ENCODE peak calls at places on chromosomes 13 and 19, in ten cellular contexts. J, Z, X, P, N, D, O, C, Q and T are unnamed samples.

GRCh38 chr19:55597493-55597892 is 1.8 kb downstream of the FIZ1 start:
- DNase-seq in J (no peak), Z (peak), X (no peak), P (no peak), N (no peak), D (no peak), O (no peak), C (no peak), Q (no peak), T (no peak)

GRCh38 chr19:4719499-4719866 is 4.2 kb downstream of the DPP9 start:
- DNase-seq in J (no peak), Z (no peak), X (no peak), P (no peak), N (no peak), D (no peak), O (no peak), C (no peak), Q (no peak), T (no peak)

GRCh38 chr13:30020726-30021312 is 170.4 kb upstream of the UBL3 start:
- DNase-seq in J (no peak), Z (no peak), X (no peak), P (no peak), N (no peak), D (no peak), O (no peak), C (no peak), Q (no peak), T (no peak)

GRCh38 chr13:37747071-37747612 is 122.4 kb downstream of the TRPC4 start:
- DNase-seq in J (no peak), Z (no peak), X (no peak), P (no peak), N (no peak), D (no peak), O (no peak), C (no peak), Q (no peak), T (no peak)

GRCh38 chr19:38869160-38869835 is 8.8 kb downstream of the RINL start:
- DNase-seq in J (peak), Z (peak), X (no peak), P (no peak), N (no peak), D (no peak), O (no peak), C (peak), Q (no peak), T (no peak)

GRCh38 chr13:67223742-67224141 is 6.4 kb downstream of the PCDH9 start:
- DNase-seq in J (no peak), Z (no peak), X (no peak), P (no peak), N (no peak), D (no peak), O (no peak), C (no peak), Q (no peak), T (no peak)

GRCh38 chr13:65605386-65605785 is 1624.8 kb downstream of the PCDH9 start:
- DNase-seq in J (no peak), Z (no peak), X (no peak), P (no peak), N (no peak), D (no peak), O (no peak), C (no peak), Q (no peak), T (no peak)

GRCh38 chr13:43878897-43879322 is 630 bp downstream of the CCDC122 start:
- DNase-seq in J (no peak), Z (peak), X (no peak), P (peak), N (peak), D (peak), O (peak), C (no peak), Q (peak), T (peak)

GRCh38 chr19:12952488-12953455 is 4.3 kb downstream of the GADD45GIP1 start:
- DNase-seq in J (no peak), Z (no peak), X (no peak), P (no peak), N (peak), D (peak), O (peak), C (no peak), Q (no peak), T (no peak)

GRCh38 chr13:51532736-51533197 is 51.5 kb upstream of the WDFY2 start:
- DNase-seq in J (no peak), Z (no peak), X (no peak), P (no peak), N (no peak), D (no peak), O (no peak), C (no peak), Q (no peak), T (no peak)

GRCh38 chr13:94028234-94029145 is 451.0 kb downstream of the DCT start:
- DNase-seq in J (no peak), Z (no peak), X (no peak), P (no peak), N (no peak), D (no peak), O (no peak), C (no peak), Q (no peak), T (no peak)

GRCh38 chr19:6589711-6590457 is 1.1 kb downstream of the CD70 start:
- DNase-seq in J (no peak), Z (no peak), X (no peak), P (no peak), N (no peak), D (no peak), O (no peak), C (no peak), Q (peak), T (no peak)

GRCh38 chr19:49997709-49998108 is 27.5 kb downstream of the VRK3 start:
- DNase-seq in J (peak), Z (no peak), X (no peak), P (peak), N (no peak), D (peak), O (no peak), C (no peak), Q (no peak), T (no peak)

GRCh38 chr13:65913173-65913572 is 1317.0 kb downstream of the PCDH9 start:
- DNase-seq in J (no peak), Z (no peak), X (no peak), P (no peak), N (no peak), D (peak), O (no peak), C (no peak), Q (no peak), T (no peak)

GRCh38 chr19:40995355-40995754 is 4.3 kb downstream of the CYP2B6 start:
- DNase-seq in J (no peak), Z (no peak), X (no peak), P (no peak), N (no peak), D (no peak), O (no peak), C (no peak), Q (no peak), T (no peak)

GRCh38 chr19:36030264-36031148 is 2.2 kb downstream of the CLIP3 start:
- DNase-seq in J (no peak), Z (no peak), X (no peak), P (peak), N (no peak), D (no peak), O (no peak), C (no peak), Q (no peak), T (no peak)

GRCh38 chr19:7401694-7402093 is 53.0 kb downstream of the ARHGEF18 start:
- DNase-seq in J (no peak), Z (no peak), X (no peak), P (no peak), N (no peak), D (no peak), O (no peak), C (no peak), Q (no peak), T (no peak)

GRCh38 chr19:13001502-13002388 is 6.5 kb downstream of the NFIX start:
- DNase-seq in J (no peak), Z (no peak), X (no peak), P (no peak), N (peak), D (no peak), O (peak), C (no peak), Q (no peak), T (peak)

GRCh38 chr19:10003271-10003670 is 7.0 kb downstream of the COL5A3 start:
- DNase-seq in J (no peak), Z (no peak), X (no peak), P (no peak), N (no peak), D (no peak), O (no peak), C (no peak), Q (no peak), T (no peak)

GRCh38 chr19:12783849-12784393 is 7.4 kb upstream of the JUNB start:
- DNase-seq in J (no peak), Z (peak), X (no peak), P (peak), N (no peak), D (no peak), O (no peak), C (no peak), Q (no peak), T (no peak)

GRCh38 chr19:41999071-41999877 is 5.2 kb upstream of the ATP1A3 start:
- DNase-seq in J (peak), Z (no peak), X (no peak), P (peak), N (no peak), D (no peak), O (no peak), C (no peak), Q (no peak), T (no peak)

GRCh38 chr13:73212482-73212881 is 153.7 kb downstream of the KLF5 start:
- DNase-seq in J (no peak), Z (no peak), X (no peak), P (no peak), N (no peak), D (no peak), O (no peak), C (no peak), Q (no peak), T (no peak)

GRCh38 chr19:33405491-33406461 is 32.3 kb downstream of the CEBPG start:
- DNase-seq in J (no peak), Z (peak), X (no peak), P (no peak), N (no peak), D (no peak), O (no peak), C (no peak), Q (no peak), T (no peak)

GRCh38 chr19:55684946-55685681 is 10.1 kb downstream of the EPN1 start:
- DNase-seq in J (no peak), Z (peak), X (no peak), P (no peak), N (no peak), D (no peak), O (no peak), C (no peak), Q (no peak), T (no peak)

GRCh38 chr13:23751195-23751594 is 138.0 kb downstream of the MIPEP start:
- DNase-seq in J (no peak), Z (no peak), X (no peak), P (peak), N (no peak), D (no peak), O (no peak), C (no peak), Q (no peak), T (no peak)

GRCh38 chr13:94267581-94267980 is 211.9 kb downstream of the DCT start:
- DNase-seq in J (no peak), Z (no peak), X (no peak), P (no peak), N (no peak), D (no peak), O (no peak), C (no peak), Q (no peak), T (no peak)

GRCh38 chr19:17757125-17757524 is 5.8 kb downstream of the FCHO1 start:
- DNase-seq in J (no peak), Z (no peak), X (no peak), P (peak), N (peak), D (peak), O (no peak), C (no peak), Q (peak), T (peak)

GRCh38 chr13:99354371-99354951 is 47.3 kb upstream of the GPR183 start:
- DNase-seq in J (no peak), Z (no peak), X (no peak), P (no peak), N (no peak), D (no peak), O (no peak), C (no peak), Q (no peak), T (no peak)

GRCh38 chr19:33248954-33249613 is 23.4 kb upstream of the SLC7A10 start:
- DNase-seq in J (no peak), Z (peak), X (no peak), P (peak), N (no peak), D (no peak), O (no peak), C (no peak), Q (no peak), T (no peak)

GRCh38 chr13:20960663-20961309 is 58.2 kb upstream of the XPO4 start:
- DNase-seq in J (no peak), Z (no peak), X (no peak), P (no peak), N (no peak), D (no peak), O (no peak), C (no peak), Q (peak), T (no peak)

GRCh38 chr19:51651216-51651846 is 4.7 kb upstream of the SIGLEC14 start:
- DNase-seq in J (no peak), Z (no peak), X (no peak), P (no peak), N (no peak), D (no peak), O (no peak), C (peak), Q (no peak), T (no peak)